ENCODE peak calls at places on chromosomes 3 and 15, in five cellular contexts. Q is RWPE2; S is gastroesophageal sphincter; R is activated naive CD8-positive, alpha-beta T cell treated with anti-CD3 and anti-CD28 coated beads, Interleukin-2, amount 10 ng/mL, durations not matched to agents 7 days and 5 days; I is activated CD4-positive, alpha-beta T cell treated with anti-CD3 and anti-CD28 coated beads for 36 hours. W is an unnamed sample.

GRCh38 chr3:123480428-123480827 is 31.5 kb upstream of the ADCY5 start:
- ATAC-seq in Q (no peak), S (no peak), R (no peak), I (no peak), W (no peak)

GRCh38 chr3:127714151-127714571 is 41.4 kb downstream of the ABTB1 start:
- ATAC-seq in Q (no peak), S (no peak), R (no peak), I (no peak), W (no peak)

GRCh38 chr3:72127213-72127612 is 342.3 kb upstream of the PROK2 start:
- ATAC-seq in Q (no peak), S (no peak), R (no peak), I (no peak), W (no peak)

GRCh38 chr15:95733931-95734330 is 596.6 kb upstream of the NR2F2 start:
- ATAC-seq in Q (no peak), S (no peak), R (peak; percentile 79), I (no peak), W (no peak)

GRCh38 chr3:72177075-72178050 is 392.4 kb upstream of the PROK2 start:
- ATAC-seq in Q (peak; percentile 78), S (peak; percentile 48), R (peak; percentile 33), I (peak; percentile 33), W (no peak)

GRCh38 chr15:92636950-92637481 is 18.6 kb downstream of the FAM174B start:
- ATAC-seq in Q (peak; percentile 70), S (peak; percentile 17), R (no peak), I (peak; percentile 64), W (no peak)

GRCh38 chr3:186922790-186923189 is 7.5 kb upstream of the ST6GAL1 start:
- ATAC-seq in Q (peak; percentile 91), S (no peak), R (no peak), I (no peak), W (no peak)

GRCh38 chr15:64090527-64090926 is 3.1 kb downstream of the CIAO2A start:
- ATAC-seq in Q (no peak), S (no peak), R (no peak), I (no peak), W (no peak)

GRCh38 chr15:71437919-71438318 is 322.6 kb downstream of the THSD4 start:
- ATAC-seq in Q (peak; percentile 96), S (no peak), R (no peak), I (no peak), W (peak; percentile 68)

GRCh38 chr3:178277605-178278004 is 258.6 kb upstream of the KCNMB2 start:
- ATAC-seq in Q (peak; percentile 27), S (no peak), R (no peak), I (no peak), W (peak; percentile 57)

GRCh38 chr3:9311265-9311664 is 51.6 kb upstream of the THUMPD3 start:
- ATAC-seq in Q (no peak), S (peak; percentile 34), R (no peak), I (no peak), W (no peak)

GRCh38 chr15:98076021-98076816 is 115.7 kb downstream of the ARRDC4 start:
- ATAC-seq in Q (no peak), S (peak; percentile 87), R (no peak), I (no peak), W (no peak)

GRCh38 chr3:134034005-134034785 is 4.5 kb upstream of the SLCO2A1 start:
- ATAC-seq in Q (no peak), S (no peak), R (no peak), I (no peak), W (no peak)

GRCh38 chr3:57512174-57512573 is 32.0 kb downstream of the DNAH12 start:
- ATAC-seq in Q (no peak), S (no peak), R (no peak), I (no peak), W (peak; percentile 76)

W was measured in SK-N-SH treated with all-trans-retinoic acid at 6 μM for 48 hours.